ENCODE peak calls at places on chromosomes 6 and 20, in six cellular contexts. A is heart right ventricle, U is mucosa of gallbladder, Q is astrocyte of the spinal cord, M is T-helper 17 cell, O is caudate nucleus. F is an unnamed sample.

GRCh38 chr20:34410331-34410730 is 47.3 kb downstream of the ITCH start:
- DNase-seq in A (no peak), Q (no peak), U (no peak), O (no peak), M (no peak), F (no peak)

GRCh38 chr20:38343798-38344701 is 2.2 kb upstream of the LBP start:
- DNase-seq in M (no peak), Q (no peak), O (no peak), A (no peak), U (no peak), F (no peak)

GRCh38 chr6:38676236-38676973 is 26.5 kb downstream of the GLO1 start:
- DNase-seq in O (no peak), U (no peak), Q (no peak), A (no peak), M (no peak), F (no peak)

GRCh38 chr6:37807656-37808055 is 11.9 kb upstream of the ZFAND3 start:
- DNase-seq in U (no peak), O (no peak), Q (no peak), A (no peak), M (no peak), F (no peak)

GRCh38 chr6:3538536-3538935 is 81.7 kb upstream of the SLC22A23 start:
- DNase-seq in M (no peak), O (no peak), A (no peak), U (no peak), Q (no peak), F (no peak)

GRCh38 chr6:113190170-113190569 is 667.0 kb upstream of the MARCKS start:
- DNase-seq in M (no peak), Q (no peak), O (no peak), A (no peak), U (no peak), F (no peak)

GRCh38 chr6:168990352-168990751 is 263.3 kb downstream of the THBS2 start:
- DNase-seq in U (no peak), A (no peak), O (no peak), Q (no peak), M (no peak), F (no peak)

GRCh38 chr20:64049060-64049886 is at the start of gene SOX18:
- DNase-seq in O (no peak), A (peak), M (no peak), Q (no peak), U (no peak), F (no peak)

GRCh38 chr6:38984723-38985122 is 63.9 kb upstream of the GLP1R start:
- DNase-seq in M (no peak), Q (no peak), U (no peak), O (no peak), A (no peak), F (no peak)

GRCh38 chr20:44572551-44573500 is 9.6 kb upstream of the PKIG start:
- DNase-seq in A (peak), Q (peak), O (peak), M (no peak), U (peak), F (peak)

GRCh38 chr6:137933696-137934095 is 66.6 kb downstream of the TNFAIP3 start:
- DNase-seq in U (no peak), Q (peak), A (peak), O (no peak), M (no peak), F (no peak)

GRCh38 chr6:13001951-13002350 is 285.4 kb downstream of the PHACTR1 start:
- DNase-seq in O (no peak), Q (no peak), A (no peak), M (no peak), U (no peak), F (no peak)

GRCh38 chr6:141829566-141829965 is 303.2 kb upstream of the GJE1 start:
- DNase-seq in M (no peak), O (no peak), U (no peak), A (no peak), Q (no peak), F (no peak)

GRCh38 chr6:44312901-44313788 is at the start of gene AARS2:
- DNase-seq in Q (peak), A (peak), O (peak), U (peak), M (peak), F (peak)

GRCh38 chr20:22404609-22405170 is 179.7 kb downstream of the FOXA2 start:
- DNase-seq in Q (no peak), O (no peak), U (no peak), A (no peak), M (no peak), F (no peak)

GRCh38 chr6:144219056-144219685 is 66.0 kb upstream of the UTRN start:
- DNase-seq in U (no peak), Q (peak), A (no peak), O (no peak), M (no peak), F (peak)

GRCh38 chr20:63094767-63095499 is 88.2 kb upstream of the BHLHE23 start:
- DNase-seq in A (no peak), O (no peak), U (no peak), Q (no peak), M (peak), F (no peak)

GRCh38 chr20:1617055-1617454 is 2.8 kb downstream of the SIRPB1 start:
- DNase-seq in M (no peak), Q (no peak), U (no peak), O (no peak), A (no peak), F (no peak)

GRCh38 chr6:82987416-82987815 is 78.2 kb downstream of the UBE3D start:
- DNase-seq in M (no peak), A (no peak), O (no peak), U (no peak), Q (no peak), F (no peak)

GRCh38 chr20:51419236-51419635 is 123.3 kb downstream of the NFATC2 start:
- DNase-seq in Q (no peak), M (no peak), A (no peak), O (no peak), U (no peak), F (no peak)

GRCh38 chr6:4870821-4871494 is 94.8 kb downstream of the CDYL start:
- DNase-seq in O (no peak), M (no peak), Q (peak), U (no peak), A (no peak), F (no peak)

GRCh38 chr20:36836591-36837329 is 39.2 kb upstream of the TLDC2 start:
- DNase-seq in A (peak), Q (peak), U (no peak), M (no peak), O (peak), F (no peak)

GRCh38 chr6:12482386-12482785 is 192.2 kb downstream of the EDN1 start:
- DNase-seq in Q (no peak), O (no peak), A (no peak), U (no peak), M (no peak), F (no peak)

GRCh38 chr6:127520061-127520460 is 926 bp upstream of the MTCL3 start:
- DNase-seq in O (no peak), Q (peak), M (no peak), A (no peak), U (no peak), F (no peak)

GRCh38 chr20:38168791-38169589 is 3.9 kb upstream of the TGM2 start:
- DNase-seq in A (no peak), U (no peak), O (no peak), M (no peak), Q (no peak), F (no peak)

GRCh38 chr6:42555477-42556457 is 8.1 kb upstream of the UBR2 start:
- DNase-seq in Q (no peak), M (no peak), U (no peak), O (no peak), A (no peak), F (no peak)

GRCh38 chr6:83114164-83114563 is 46.7 kb downstream of the DOP1A start:
- DNase-seq in M (no peak), Q (no peak), A (no peak), O (no peak), U (no peak), F (no peak)

GRCh38 chr6:134477991-134478635 is 160.2 kb upstream of the SGK1 start:
- DNase-seq in U (no peak), O (no peak), Q (peak), A (no peak), M (no peak), F (no peak)

GRCh38 chr6:79737172-79737571 is 106.0 kb downstream of the SH3BGRL2 start:
- DNase-seq in M (no peak), Q (peak), O (no peak), A (no peak), U (no peak), F (no peak)

GRCh38 chr20:40506567-40506966 is 182.5 kb downstream of the MAFB start:
- DNase-seq in O (no peak), U (peak), Q (peak), M (no peak), A (peak), F (no peak)

GRCh38 chr6:64146094-64146493 is 510.5 kb downstream of the PHF3 start:
- DNase-seq in U (no peak), A (no peak), M (no peak), Q (no peak), O (no peak), F (no peak)

GRCh38 chr6:139973602-139974373 is 599.3 kb upstream of the CITED2 start:
- DNase-seq in M (no peak), U (no peak), A (no peak), Q (peak), O (no peak), F (no peak)

GRCh38 chr6:30591008-30591407 is 19.8 kb downstream of the ABCF1 start:
- DNase-seq in A (no peak), Q (peak), O (no peak), U (no peak), M (no peak), F (no peak)

GRCh38 chr20:41261260-41261659 is 56.3 kb downstream of the ZHX3 start:
- DNase-seq in M (no peak), U (no peak), A (no peak), Q (no peak), O (no peak), F (no peak)

GRCh38 chr6:41644297-41644879 is 6.1 kb downstream of the MDFI start:
- DNase-seq in M (no peak), A (no peak), O (no peak), Q (no peak), U (no peak), F (no peak)

GRCh38 chr6:8785223-8785622 is 349.9 kb upstream of the SLC35B3 start:
- DNase-seq in M (no peak), Q (no peak), U (no peak), A (no peak), O (no peak), F (no peak)